ENCODE peak calls at places on chromosomes 1 and 21, in nine cellular contexts. I is endothelial cell of umbilical vein, B is WERI-Rb-1, O is fibroblast of pulmonary artery, J is mesendoderm, L is KBM-7, W is COR-L47, F is neural crest cell, E is non-pigmented ciliary epithelial cell. X is an unnamed sample.

GRCh38 chr1:156805766-156806511 is 10.7 kb downstream of the SH2D2A start:
- DNase-seq in I (peak; percentile 59), B (no peak), O (peak; percentile 56), J (no peak), L (no peak), W (no peak), F (no peak), E (no peak), X (no peak)

GRCh38 chr1:70090875-70091274 is 114.5 kb downstream of the LRRC40 start:
- DNase-seq in I (no peak), B (no peak), O (peak; percentile 74), J (peak; percentile 25), L (no peak), W (no peak), F (no peak), E (peak; percentile 60), X (no peak)

GRCh38 chr1:10253755-10254154 is 43.4 kb downstream of the KIF1B start:
- DNase-seq in I (peak; percentile 39), B (peak; percentile 68), O (peak; percentile 81), J (no peak), L (peak; percentile 24), W (no peak), F (no peak), E (peak; percentile 84), X (peak; percentile 88)

GRCh38 chr1:242736569-242736968 is 212.1 kb upstream of the PLD5 start:
- DNase-seq in I (no peak), B (no peak), O (no peak), J (no peak), L (no peak), W (no peak), F (no peak), E (no peak), X (no peak)

GRCh38 chr1:69191280-69191679 is 376.4 kb upstream of the LRRC7 start:
- DNase-seq in I (no peak), B (peak; percentile 61), O (peak; percentile 58), J (no peak), L (no peak), W (no peak), F (no peak), E (no peak), X (no peak)

GRCh38 chr1:3899776-3900149 is 309 bp downstream of the C1orf174 start:
- DNase-seq in I (no peak), B (peak; percentile 44), O (no peak), J (no peak), L (peak; percentile 32), W (no peak), F (no peak), E (no peak), X (no peak)

GRCh38 chr21:34996304-34997081 is 52.6 kb downstream of the RUNX1 start:
- DNase-seq in I (no peak), B (no peak), O (peak; percentile 81), J (no peak), L (no peak), W (no peak), F (no peak), E (no peak), X (peak; percentile 14)

GRCh38 chr1:26280333-26281042 is 602 bp downstream of the SH3BGRL3 start:
- DNase-seq in I (peak; percentile 15), B (peak; percentile 58), O (no peak), J (peak; percentile 45), L (peak; percentile 68), W (no peak), F (no peak), E (no peak), X (no peak)

GRCh38 chr1:18900303-18900841 is 2.0 kb downstream of the ALDH4A1 start:
- DNase-seq in I (no peak), B (no peak), O (peak; percentile 21), J (no peak), L (no peak), W (no peak), F (no peak), E (no peak), X (no peak)

GRCh38 chr1:213772711-213773110 is 215.1 kb upstream of the PROX1 start:
- DNase-seq in I (no peak), B (no peak), O (no peak), J (no peak), L (no peak), W (no peak), F (no peak), E (no peak), X (no peak)

GRCh38 chr1:113980120-113980519 is 846 bp downstream of the OLFML3 start:
- DNase-seq in I (no peak), B (no peak), O (peak; percentile 59), J (no peak), L (no peak), W (no peak), F (no peak), E (no peak), X (no peak)

GRCh38 chr1:225762444-225762843 is 15.2 kb upstream of the SRP9 start:
- DNase-seq in I (no peak), B (peak; percentile 32), O (peak; percentile 44), J (peak; percentile 49), L (no peak), W (no peak), F (no peak), E (no peak), X (no peak)